ENCODE peak calls at places on chromosome 21, in seven cellular contexts. One of them, this sample, is unnamed.

GRCh38 chr21:36126621-36127110 is 8.2 kb upstream of the CBR3 start:
- DNase-seq in GM23338: no peak
- DNase-seq in HL-60: no peak
- DNase-seq in breast epithelium: no peak
- DNase-seq in upper lobe of left lung: no peak
- DNase-seq in HCT116: no peak
- DNase-seq in stomach: peak; percentile 20
- DNase-seq in this sample: no peak

GRCh38 chr21:37751268-37751975 is 164.8 kb downstream of the KCNJ6 start:
- DNase-seq in GM23338: no peak
- DNase-seq in upper lobe of left lung: no peak
- DNase-seq in HCT116: no peak
- DNase-seq in breast epithelium: no peak
- DNase-seq in stomach: no peak
- DNase-seq in HL-60: no peak
- DNase-seq in this sample: no peak

GRCh38 chr21:27476696-27477095 is 509.8 kb upstream of the ADAMTS5 start:
- DNase-seq in stomach: no peak
- DNase-seq in HCT116: no peak
- DNase-seq in upper lobe of left lung: no peak
- DNase-seq in breast epithelium: no peak
- DNase-seq in GM23338: no peak
- DNase-seq in HL-60: no peak
- DNase-seq in this sample: no peak

GRCh38 chr21:34874689-34875513 is 174.2 kb downstream of the RUNX1 start:
- DNase-seq in HCT116: no peak
- DNase-seq in GM23338: no peak
- DNase-seq in upper lobe of left lung: no peak
- DNase-seq in breast epithelium: no peak
- DNase-seq in HL-60: no peak
- DNase-seq in stomach: no peak
- DNase-seq in this sample: no peak

GRCh38 chr21:36188081-36188681 is 31.6 kb downstream of the DOP1B start:
- DNase-seq in HL-60: no peak
- DNase-seq in GM23338: no peak
- DNase-seq in HCT116: no peak
- DNase-seq in upper lobe of left lung: no peak
- DNase-seq in breast epithelium: peak; percentile 24
- DNase-seq in stomach: peak; percentile 90
- DNase-seq in this sample: peak; percentile 79

GRCh38 chr21:23887709-23888303 is 1719.5 kb downstream of the MRPL39 start:
- DNase-seq in HCT116: no peak
- DNase-seq in upper lobe of left lung: peak; percentile 46
- DNase-seq in GM23338: no peak
- DNase-seq in stomach: no peak
- DNase-seq in HL-60: no peak
- DNase-seq in breast epithelium: no peak
- DNase-seq in this sample: peak; percentile 11

GRCh38 chr21:36909901-36910561 is 56.4 kb downstream of the HLCS start:
- DNase-seq in breast epithelium: no peak
- DNase-seq in stomach: no peak
- DNase-seq in HL-60: no peak
- DNase-seq in HCT116: peak; percentile 79
- DNase-seq in GM23338: no peak
- DNase-seq in upper lobe of left lung: no peak
- DNase-seq in this sample: no peak

GRCh38 chr21:37863842-37864241 is 52.4 kb downstream of the KCNJ6 start:
- DNase-seq in breast epithelium: no peak
- DNase-seq in HL-60: no peak
- DNase-seq in GM23338: no peak
- DNase-seq in stomach: no peak
- DNase-seq in HCT116: no peak
- DNase-seq in upper lobe of left lung: no peak
- DNase-seq in this sample: no peak

GRCh38 chr21:15289896-15290841 is 225.4 kb upstream of the NRIP1 start:
- DNase-seq in GM23338: peak; percentile 86
- DNase-seq in upper lobe of left lung: peak; percentile 61
- DNase-seq in HCT116: no peak
- DNase-seq in stomach: peak; percentile 76
- DNase-seq in breast epithelium: no peak
- DNase-seq in HL-60: no peak
- DNase-seq in this sample: peak; percentile 80

GRCh38 chr21:31334648-31335121 is 9.4 kb downstream of the TIAM1 start:
- DNase-seq in HL-60: no peak
- DNase-seq in GM23338: no peak
- DNase-seq in stomach: peak; percentile 59
- DNase-seq in breast epithelium: no peak
- DNase-seq in HCT116: no peak
- DNase-seq in upper lobe of left lung: no peak
- DNase-seq in this sample: no peak

GRCh38 chr21:17454315-17455027 is 58.4 kb upstream of the CXADR start:
- DNase-seq in HL-60: peak; percentile 15
- DNase-seq in upper lobe of left lung: peak; percentile 74
- DNase-seq in GM23338: peak; percentile 89
- DNase-seq in breast epithelium: no peak
- DNase-seq in HCT116: peak; percentile 89
- DNase-seq in stomach: no peak
- DNase-seq in this sample: no peak

GRCh38 chr21:37784591-37785318 is 131.5 kb downstream of the KCNJ6 start:
- DNase-seq in upper lobe of left lung: no peak
- DNase-seq in HL-60: no peak
- DNase-seq in stomach: no peak
- DNase-seq in GM23338: no peak
- DNase-seq in HCT116: no peak
- DNase-seq in breast epithelium: no peak
- DNase-seq in this sample: no peak

GRCh38 chr21:45001134-45002095 is 61.6 kb downstream of the SLX9 start:
- DNase-seq in stomach: peak; percentile 49
- DNase-seq in upper lobe of left lung: peak; percentile 81
- DNase-seq in HL-60: no peak
- DNase-seq in breast epithelium: peak; percentile 85
- DNase-seq in GM23338: no peak
- DNase-seq in HCT116: no peak
- DNase-seq in this sample: peak; percentile 63

GRCh38 chr21:45004059-45004422 is 64.2 kb downstream of the SLX9 start:
- DNase-seq in GM23338: no peak
- DNase-seq in upper lobe of left lung: peak; percentile 60
- DNase-seq in breast epithelium: no peak
- DNase-seq in stomach: no peak
- DNase-seq in HCT116: no peak
- DNase-seq in HL-60: no peak
- DNase-seq in this sample: peak; percentile 2

GRCh38 chr21:45004481-45005263 is 64.8 kb downstream of the SLX9 start:
- DNase-seq in stomach: no peak
- DNase-seq in HL-60: no peak
- DNase-seq in GM23338: no peak
- DNase-seq in HCT116: no peak
- DNase-seq in breast epithelium: peak; percentile 75
- DNase-seq in upper lobe of left lung: peak; percentile 60
- DNase-seq in this sample: peak; percentile 5

GRCh38 chr21:45002381-45003204 is 62.8 kb downstream of the SLX9 start:
- DNase-seq in upper lobe of left lung: peak; percentile 67
- DNase-seq in HCT116: no peak
- DNase-seq in breast epithelium: no peak
- DNase-seq in GM23338: no peak
- DNase-seq in stomach: no peak
- DNase-seq in HL-60: no peak
- DNase-seq in this sample: no peak

GRCh38 chr21:45003331-45004058 is 63.7 kb downstream of the SLX9 start:
- DNase-seq in HL-60: no peak
- DNase-seq in stomach: no peak
- DNase-seq in breast epithelium: no peak
- DNase-seq in upper lobe of left lung: peak; percentile 46
- DNase-seq in GM23338: no peak
- DNase-seq in HCT116: no peak
- DNase-seq in this sample: peak; percentile 4
- TF ChIP-seq POLR2AphosphoS5 in HL-60: no peak
- TF ChIP-seq POLR2AphosphoS5 in stomach: no peak
- TF ChIP-seq POLR2AphosphoS5 in breast epithelium: no peak
- TF ChIP-seq POLR2AphosphoS5 in upper lobe of left lung: no peak
- TF ChIP-seq POLR2AphosphoS5 in GM23338: no peak
- TF ChIP-seq POLR2AphosphoS5 in HCT116: no peak
- TF ChIP-seq POLR2AphosphoS5 in this sample: no peak

DNA sequence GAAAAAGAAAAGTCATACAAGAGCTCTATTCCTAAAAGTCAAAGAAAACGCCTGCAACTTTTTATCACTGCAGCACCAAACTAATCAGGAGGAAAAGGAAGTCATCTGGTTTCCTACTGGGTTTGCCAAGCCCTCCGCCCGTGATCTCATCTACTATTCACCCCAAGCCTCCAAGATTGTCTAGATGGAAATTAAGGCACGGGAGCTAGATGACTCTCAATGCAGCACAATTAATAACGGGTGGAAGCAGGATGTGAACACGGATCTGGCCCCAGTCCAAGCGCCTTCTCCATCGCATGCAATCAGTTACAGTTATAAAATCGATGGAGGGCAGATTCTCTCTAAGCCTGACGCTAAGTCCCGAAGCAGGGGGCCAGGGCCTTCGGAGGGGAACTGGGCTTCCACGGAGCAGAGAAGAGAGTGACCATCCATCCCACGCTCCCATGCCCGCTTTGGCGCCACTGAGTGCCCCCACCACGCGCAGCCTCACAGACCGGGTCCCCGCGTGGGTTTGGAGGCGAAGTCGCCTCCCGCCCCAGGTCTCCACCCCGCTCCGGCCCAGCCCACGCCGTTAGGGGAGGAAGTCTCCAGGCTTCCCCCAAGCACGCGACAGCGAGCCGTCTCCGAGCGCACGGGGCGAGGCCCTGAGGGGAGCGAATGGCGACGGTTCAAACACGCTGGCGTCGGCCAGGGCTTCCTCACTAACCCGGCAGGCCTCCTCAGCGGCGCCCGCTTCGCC is 1.8 kb downstream of the HSF2BP start:
- DNase-seq in HCT116: no peak
- DNase-seq in stomach: no peak
- DNase-seq in breast epithelium: no peak
- DNase-seq in HL-60: no peak
- DNase-seq in upper lobe of left lung: peak; percentile 81
- DNase-seq in GM23338: no peak
- DNase-seq in this sample: no peak
- TF ChIP-seq POLR2AphosphoS5 in HCT116: no peak
- TF ChIP-seq POLR2AphosphoS5 in stomach: no peak
- TF ChIP-seq POLR2AphosphoS5 in breast epithelium: no peak
- TF ChIP-seq POLR2AphosphoS5 in HL-60: no peak
- TF ChIP-seq POLR2AphosphoS5 in upper lobe of left lung: no peak
- TF ChIP-seq POLR2AphosphoS5 in GM23338: no peak
- TF ChIP-seq POLR2AphosphoS5 in this sample: no peak

GRCh38 chr21:39667353-39667891 is 54.7 kb downstream of the B3GALT5 start:
- DNase-seq in upper lobe of left lung: no peak
- DNase-seq in HL-60: no peak
- DNase-seq in HCT116: no peak
- DNase-seq in breast epithelium: no peak
- DNase-seq in stomach: no peak
- DNase-seq in GM23338: no peak
- DNase-seq in this sample: no peak
- TF ChIP-seq POLR2AphosphoS5 in upper lobe of left lung: no peak
- TF ChIP-seq POLR2AphosphoS5 in HL-60: no peak
- TF ChIP-seq POLR2AphosphoS5 in HCT116: no peak
- TF ChIP-seq POLR2AphosphoS5 in breast epithelium: no peak
- TF ChIP-seq POLR2AphosphoS5 in stomach: no peak
- TF ChIP-seq POLR2AphosphoS5 in GM23338: no peak
- TF ChIP-seq POLR2AphosphoS5 in this sample: no peak

DNA sequence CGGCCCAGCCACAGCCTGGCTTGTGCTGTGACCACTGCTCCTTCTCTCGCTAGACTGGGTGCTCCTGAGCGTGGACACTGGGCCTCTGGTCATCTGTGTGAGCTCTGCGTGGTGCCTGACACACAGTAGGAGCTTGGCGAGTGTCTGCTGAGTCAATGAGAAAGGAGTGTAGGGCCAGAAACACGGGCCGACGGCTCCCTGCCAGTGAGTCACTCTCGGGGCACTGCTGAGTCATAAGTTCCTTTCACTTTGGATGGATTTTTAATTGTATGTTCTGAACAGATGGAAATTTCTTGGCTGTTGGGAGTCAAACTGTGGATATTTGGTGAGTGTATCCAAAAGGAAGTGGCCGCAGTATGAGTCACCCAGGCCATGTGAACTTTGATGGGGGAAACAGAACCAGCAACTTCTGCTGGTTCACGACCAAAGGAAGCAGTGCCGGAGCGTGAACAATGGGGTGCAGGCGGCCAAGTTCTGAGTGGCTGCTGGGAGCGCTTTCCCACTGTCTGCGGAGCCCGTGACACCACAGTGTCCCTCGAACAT is 41.0 kb upstream of the COL18A1 start:
- DNase-seq in HCT116: peak; percentile 94
- DNase-seq in breast epithelium: peak; percentile 86
- DNase-seq in stomach: peak; percentile 74
- DNase-seq in GM23338: no peak
- DNase-seq in upper lobe of left lung: no peak
- DNase-seq in HL-60: no peak
- DNase-seq in this sample: peak; percentile 66
- TF ChIP-seq POLR2AphosphoS5 in HCT116: peak; percentile 60
- TF ChIP-seq POLR2AphosphoS5 in breast epithelium: peak; percentile 76
- TF ChIP-seq POLR2AphosphoS5 in stomach: peak; percentile 76
- TF ChIP-seq POLR2AphosphoS5 in GM23338: no peak
- TF ChIP-seq POLR2AphosphoS5 in upper lobe of left lung: peak; percentile 70
- TF ChIP-seq POLR2AphosphoS5 in HL-60: no peak
- TF ChIP-seq POLR2AphosphoS5 in this sample: peak; percentile 79

GRCh38 chr21:19850157-19850556 is 1148.1 kb upstream of the NCAM2 start:
- DNase-seq in stomach: no peak
- DNase-seq in HL-60: no peak
- DNase-seq in GM23338: no peak
- DNase-seq in breast epithelium: no peak
- DNase-seq in HCT116: no peak
- DNase-seq in upper lobe of left lung: no peak
- DNase-seq in this sample: no peak

GRCh38 chr21:19853061-19853460 is 1145.1 kb upstream of the NCAM2 start:
- DNase-seq in HCT116: no peak
- DNase-seq in stomach: no peak
- DNase-seq in upper lobe of left lung: peak; percentile 71
- DNase-seq in HL-60: no peak
- DNase-seq in breast epithelium: no peak
- DNase-seq in GM23338: no peak
- DNase-seq in this sample: no peak

GRCh38 chr21:19853709-19854575 is 1144.3 kb upstream of the NCAM2 start:
- DNase-seq in GM23338: peak; percentile 6
- DNase-seq in upper lobe of left lung: peak; percentile 47
- DNase-seq in HCT116: no peak
- DNase-seq in stomach: no peak
- DNase-seq in breast epithelium: no peak
- DNase-seq in HL-60: no peak
- DNase-seq in this sample: no peak

DNA sequence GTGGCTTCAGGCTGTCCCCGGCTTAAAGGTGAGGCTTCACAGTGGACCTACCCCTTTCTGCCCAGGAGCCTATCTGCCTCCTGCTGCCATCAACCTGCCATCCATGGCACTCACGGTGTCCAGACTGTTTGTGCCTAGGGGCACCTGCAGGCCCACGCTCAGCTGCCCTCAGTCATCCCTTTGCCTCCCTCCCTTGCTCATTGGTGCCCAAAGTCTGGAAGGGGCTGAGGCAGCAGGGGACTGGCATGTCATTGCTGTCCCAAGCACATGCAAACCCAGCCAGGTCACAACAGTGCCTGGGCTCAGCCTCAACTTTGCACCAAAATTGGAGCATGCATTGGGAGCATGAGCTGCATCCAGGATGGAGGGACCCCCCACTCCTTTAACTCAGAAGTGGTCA is 1142.7 kb upstream of the NCAM2 start:
- DNase-seq in upper lobe of left lung: peak; percentile 15
- DNase-seq in GM23338: no peak
- DNase-seq in breast epithelium: no peak
- DNase-seq in HL-60: no peak
- DNase-seq in stomach: no peak
- DNase-seq in HCT116: no peak
- DNase-seq in this sample: no peak
- TF ChIP-seq POLR2AphosphoS5 in upper lobe of left lung: no peak
- TF ChIP-seq POLR2AphosphoS5 in GM23338: no peak
- TF ChIP-seq POLR2AphosphoS5 in breast epithelium: no peak
- TF ChIP-seq POLR2AphosphoS5 in HL-60: no peak
- TF ChIP-seq POLR2AphosphoS5 in stomach: no peak
- TF ChIP-seq POLR2AphosphoS5 in HCT116: no peak
- TF ChIP-seq POLR2AphosphoS5 in this sample: no peak